ENCODE peak calls at places on chromosome 1, in six cellular contexts. H is left ventricle myocardium inferior, B is aorta, W is GM12878, Z is neuronal stem cell, Q is AG09309. F is an unnamed sample.

GRCh38 chr1:185213086-185213485 is 56.1 kb downstream of the SWT1 start:
- DNase-seq in H (no peak), B (no peak), W (no peak), Z (no peak), Q (peak), F (no peak)

GRCh38 chr1:86068841-86069756 is 87.5 kb downstream of the COL24A1 start:
- DNase-seq in H (no peak), B (peak), W (no peak), Z (no peak), Q (no peak), F (peak)

GRCh38 chr1:78005755-78006154 is 1.0 kb downstream of the DNAJB4 start:
- DNase-seq in H (no peak), B (no peak), W (no peak), Z (no peak), Q (peak), F (peak)

GRCh38 chr1:217402301-217402700 is 228.6 kb downstream of the GPATCH2 start:
- DNase-seq in H (no peak), B (no peak), W (no peak), Z (no peak), Q (no peak), F (no peak)

GRCh38 chr1:195082183-195082582 is 1526.1 kb downstream of the KCNT2 start:
- DNase-seq in H (no peak), B (no peak), W (no peak), Z (no peak), Q (no peak), F (no peak)

GRCh38 chr1:86152887-86153286 is 3.7 kb downstream of the COL24A1 start:
- DNase-seq in H (no peak), B (no peak), W (no peak), Z (no peak), Q (no peak), F (no peak)

GRCh38 chr1:36203554-36204346 is 20.5 kb upstream of the THRAP3 start:
- DNase-seq in H (peak), B (peak), W (no peak), Z (no peak), Q (no peak), F (no peak)

GRCh38 chr1:13764533-13764932 is 64.5 kb downstream of the PRDM2 start:
- DNase-seq in H (no peak), B (no peak), W (no peak), Z (peak), Q (no peak), F (no peak)

GRCh38 chr1:89727517-89728312 is 93.1 kb upstream of the LRRC8D start:
- DNase-seq in H (no peak), B (no peak), W (no peak), Z (no peak), Q (no peak), F (peak)

GRCh38 chr1:61326713-61327112 is 244.4 kb downstream of the NFIA start:
- DNase-seq in H (no peak), B (no peak), W (no peak), Z (no peak), Q (no peak), F (no peak)
- H3K4me3 ChIP-seq in H (no peak), B (no peak), W (no peak), Z (no peak), Q (no peak), F (no peak)

GRCh38 chr1:39127513-39127912 is 77.0 kb upstream of the MACF1 start:
- DNase-seq in H (no peak), B (no peak), W (no peak), Z (peak), Q (no peak), F (peak)
- H3K4me3 ChIP-seq in H (no peak), B (no peak), W (no peak), Z (no peak), Q (no peak), F (peak)

GRCh38 chr1:173445164-173445563 is 32.0 kb upstream of the PRDX6 start:
- DNase-seq in H (no peak), B (no peak), W (no peak), Z (no peak), Q (no peak), F (no peak)
- H3K4me3 ChIP-seq in H (no peak), B (no peak), W (no peak), Z (no peak), Q (no peak), F (no peak)

GRCh38 chr1:20119351-20119750 is at the start of gene PLA2G2D:
- DNase-seq in H (no peak), B (no peak), W (no peak), Z (no peak), Q (no peak), F (no peak)

GRCh38 chr1:20114021-20114648 is 5.2 kb downstream of the PLA2G2D start:
- DNase-seq in H (no peak), B (no peak), W (no peak), Z (no peak), Q (no peak), F (no peak)

GRCh38 chr1:20115479-20115878 is 3.9 kb downstream of the PLA2G2D start:
- DNase-seq in H (no peak), B (no peak), W (no peak), Z (no peak), Q (no peak), F (no peak)

GRCh38 chr1:20112279-20113000 is 6.9 kb downstream of the PLA2G2D start:
- DNase-seq in H (no peak), B (no peak), W (no peak), Z (no peak), Q (no peak), F (no peak)

DNA sequence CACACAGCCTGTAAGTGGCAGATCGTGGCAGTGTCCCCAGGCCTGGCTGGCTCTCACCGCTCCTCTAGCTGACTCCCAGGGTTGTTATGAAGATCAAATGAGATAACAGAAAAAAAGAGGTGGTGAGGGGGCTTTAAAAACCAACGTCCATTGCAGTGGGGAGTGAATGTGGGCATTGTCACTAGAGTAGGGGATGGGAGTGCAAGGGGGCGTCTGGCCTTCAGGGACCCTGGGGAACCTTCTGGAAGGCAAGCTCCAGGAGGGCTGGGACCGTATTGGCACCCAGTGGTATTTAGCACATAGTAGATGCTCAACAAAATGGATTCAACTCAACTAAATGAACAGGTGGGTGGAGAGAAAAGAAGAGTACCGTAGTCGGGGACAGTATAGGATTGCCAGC is 3.4 kb downstream of the PLA2G2D start:
- DNase-seq in H (no peak), B (no peak), W (no peak), Z (no peak), Q (no peak), F (no peak)
- H3K4me3 ChIP-seq in H (no peak), B (no peak), W (no peak), Z (no peak), Q (no peak), F (no peak)

GRCh38 chr1:43648448-43648847 is 1.5 kb upstream of the KDM4A start:
- DNase-seq in H (no peak), B (no peak), W (no peak), Z (no peak), Q (no peak), F (no peak)
- H3K4me3 ChIP-seq in H (no peak), B (no peak), W (no peak), Z (no peak), Q (no peak), F (no peak)

GRCh38 chr1:111205724-111206070 is 5.3 kb upstream of the DENND2D start:
- DNase-seq in H (no peak), B (no peak), W (no peak), Z (no peak), Q (no peak), F (no peak)

GRCh38 chr1:111202707-111203623 is 2.5 kb upstream of the DENND2D start:
- DNase-seq in H (no peak), B (no peak), W (no peak), Z (no peak), Q (no peak), F (no peak)

GRCh38 chr1:111203681-111204210 is 3.3 kb upstream of the DENND2D start:
- DNase-seq in H (peak), B (peak), W (peak), Z (no peak), Q (no peak), F (no peak)

GRCh38 chr1:111204211-111204883 is 3.9 kb upstream of the DENND2D start:
- DNase-seq in H (peak), B (peak), W (peak), Z (no peak), Q (no peak), F (no peak)

DNA sequence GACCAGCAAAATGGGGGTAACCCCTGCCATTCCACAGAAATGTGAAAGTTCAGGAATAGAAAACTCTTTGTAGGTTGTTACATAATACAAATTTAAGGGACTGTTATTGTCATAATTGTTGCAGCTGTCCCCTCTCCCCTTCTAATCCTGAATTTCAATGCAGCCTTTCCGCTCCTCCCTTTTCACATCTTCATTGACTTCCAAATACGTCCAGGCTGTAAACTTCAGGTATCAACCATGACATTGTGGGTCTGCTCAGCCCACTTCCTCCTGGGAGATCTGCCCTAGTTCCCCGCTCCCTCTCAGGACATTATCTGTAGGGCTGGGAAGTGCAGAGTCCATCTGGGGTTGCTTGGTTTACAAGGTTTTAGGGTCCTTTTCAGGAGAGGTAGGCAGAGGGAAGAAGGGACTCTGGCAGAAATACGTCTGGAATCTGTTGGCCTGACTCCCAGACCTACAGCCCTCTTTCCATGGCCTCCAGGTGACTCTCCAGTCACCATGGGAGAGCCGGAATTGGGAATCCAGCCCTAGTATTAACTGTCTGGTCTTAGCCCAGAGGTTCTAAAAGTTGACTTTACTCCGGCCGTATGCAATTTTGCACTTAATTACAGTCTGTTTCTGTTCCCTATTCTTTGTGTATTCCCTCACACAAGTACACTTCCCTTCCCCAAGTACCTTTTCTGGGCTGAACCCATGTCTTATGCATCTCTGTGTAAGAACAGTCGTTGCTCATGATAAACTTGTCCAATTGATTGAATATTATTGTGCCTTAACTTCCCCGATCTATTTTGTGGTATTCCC is 4.7 kb upstream of the DENND2D start:
- DNase-seq in H (no peak), B (no peak), W (no peak), Z (no peak), Q (no peak), F (no peak)
- H3K4me3 ChIP-seq in H (peak), B (no peak), W (peak), Z (no peak), Q (no peak), F (no peak)

GRCh38 chr1:165826565-165826964 is 849 bp upstream of the UCK2 start:
- DNase-seq in H (no peak), B (no peak), W (no peak), Z (no peak), Q (no peak), F (no peak)
- H3K4me3 ChIP-seq in H (peak), B (peak), W (peak), Z (no peak), Q (no peak), F (no peak)

GRCh38 chr1:200805719-200806118 is 67.0 kb downstream of the CAMSAP2 start:
- DNase-seq in H (no peak), B (no peak), W (no peak), Z (no peak), Q (no peak), F (no peak)

GRCh38 chr1:200802865-200803512 is 64.3 kb downstream of the CAMSAP2 start:
- DNase-seq in H (peak), B (peak), W (peak), Z (peak), Q (peak), F (peak)

GRCh38 chr1:200802042-200802441 is 63.3 kb downstream of the CAMSAP2 start:
- DNase-seq in H (no peak), B (no peak), W (no peak), Z (no peak), Q (no peak), F (no peak)
- H3K4me3 ChIP-seq in H (no peak), B (no peak), W (no peak), Z (no peak), Q (no peak), F (no peak)

GRCh38 chr1:95002167-95002566 is 70.6 kb downstream of the ALG14 start:
- DNase-seq in H (no peak), B (no peak), W (no peak), Z (no peak), Q (no peak), F (no peak)
- H3K4me3 ChIP-seq in H (no peak), B (no peak), W (no peak), Z (no peak), Q (no peak), F (no peak)

F was measured in endothelial cell of umbilical vein.